ENCODE peak calls at places on chromosome 19, in six cellular contexts. U, V, C, H, Z and G are unnamed samples.

GRCh38 chr19:38713227-38713649 is 31.0 kb downstream of the CAPN12 start:
- DNase-seq in U (peak; percentile 61), Z (peak; percentile 92), C (no peak), H (peak; percentile 41), V (peak; percentile 91), G (no peak)

GRCh38 chr19:28614634-28615545 is 598.1 kb downstream of the UQCRFS1 start:
- DNase-seq in U (no peak), V (no peak), C (no peak), Z (no peak), H (no peak), G (no peak)

GRCh38 chr19:51458899-51459592 is 792 bp upstream of the SIGLEC8 start:
- DNase-seq in C (no peak), U (no peak), H (no peak), Z (no peak), V (no peak), G (no peak)

GRCh38 chr19:54158812-54159351 is 639 bp downstream of the LENG1 start:
- DNase-seq in V (no peak), U (no peak), H (no peak), C (peak; percentile 8), Z (no peak), G (no peak)

GRCh38 chr19:4172861-4173473 is 9.4 kb downstream of the SIRT6 start:
- DNase-seq in U (peak; percentile 56), V (peak; percentile 57), C (peak; percentile 89), Z (peak; percentile 74), H (peak; percentile 72), G (peak; percentile 84)

GRCh38 chr19:56612737-56613136 is 17.6 kb downstream of the ZNF71 start:
- DNase-seq in H (no peak), C (no peak), U (no peak), Z (no peak), V (no peak), G (no peak)

GRCh38 chr19:54677217-54677616 is 14.4 kb downstream of the LILRB4 start:
- DNase-seq in H (no peak), U (no peak), V (no peak), Z (no peak), C (no peak), G (no peak)

GRCh38 chr19:51586103-51586728 is 15.1 kb downstream of the ZNF175 start:
- DNase-seq in U (no peak), C (no peak), H (no peak), V (no peak), Z (no peak), G (no peak)

GRCh38 chr19:10292789-10293636 is 3.3 kb downstream of the ICAM5 start:
- DNase-seq in H (peak; percentile 14), V (no peak), U (no peak), Z (no peak), C (no peak), G (peak; percentile 52)

GRCh38 chr19:42282036-42282762 is 13.1 kb downstream of the CIC start:
- DNase-seq in Z (peak; percentile 71), H (no peak), U (peak; percentile 29), V (no peak), C (no peak), G (no peak)

GRCh38 chr19:34082289-34083077 is 89.8 kb upstream of the LSM14A start:
- DNase-seq in C (peak; percentile 27), V (no peak), U (no peak), H (no peak), Z (peak; percentile 30), G (no peak)

GRCh38 chr19:34089566-34089965 is 82.7 kb upstream of the LSM14A start:
- DNase-seq in U (no peak), Z (no peak), V (no peak), H (no peak), C (no peak), G (no peak)

GRCh38 chr19:34088292-34088691 is 84.0 kb upstream of the LSM14A start:
- DNase-seq in U (no peak), C (no peak), Z (no peak), V (no peak), H (no peak), G (no peak)

GRCh38 chr19:34085336-34085735 is 87.0 kb upstream of the LSM14A start:
- DNase-seq in C (no peak), U (no peak), V (no peak), H (no peak), Z (no peak), G (no peak)

DNA sequence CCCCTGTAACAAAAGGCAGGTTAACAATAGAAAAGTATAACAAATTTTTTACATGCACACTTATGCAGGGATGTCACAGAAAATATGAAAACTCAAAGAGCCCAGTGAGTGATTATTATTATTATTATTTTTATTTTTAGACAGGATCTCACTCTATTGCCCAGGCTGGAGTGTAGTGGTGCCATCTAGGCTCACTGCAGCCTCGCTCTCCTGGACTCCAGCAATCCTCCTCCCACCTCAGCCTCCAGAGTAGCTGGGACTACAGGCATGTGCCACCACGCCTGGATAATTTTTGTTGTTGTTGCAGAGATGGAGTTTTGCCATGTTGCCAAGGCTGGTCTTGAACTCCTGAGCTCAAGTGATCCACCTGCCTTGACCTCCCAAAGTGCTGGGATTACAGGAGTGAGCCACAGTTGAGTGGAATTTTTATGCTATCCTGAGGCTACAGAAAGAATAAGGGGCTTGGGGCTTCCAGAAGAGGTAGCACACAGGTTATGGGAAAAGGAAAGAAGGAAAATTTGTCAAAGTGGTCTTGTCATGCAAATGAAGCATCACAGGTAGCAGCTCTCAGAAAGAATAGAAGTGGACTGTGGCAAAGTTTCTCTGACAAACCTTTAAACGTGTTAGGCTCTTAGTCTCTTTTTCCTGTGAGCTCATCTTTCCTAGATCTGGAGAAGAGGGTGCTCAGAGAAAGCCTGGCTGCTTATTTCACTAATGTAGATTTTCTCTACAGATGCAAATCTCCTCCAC is 87.7 kb upstream of the LSM14A start:
- DNase-seq in Z (no peak), H (no peak), C (no peak), V (no peak), U (no peak), G (no peak)
- H3K4me3 ChIP-seq in Z (no peak overlapping the region), H (no peak overlapping the region), C (no peak overlapping the region), V (no peak overlapping the region), U (no peak overlapping the region), G (no peak overlapping the region)

GRCh38 chr19:11792942-11793341 is 5.4 kb upstream of the ZNF491 start:
- DNase-seq in C (no peak), Z (no peak), U (no peak), V (no peak), H (no peak), G (no peak)

GRCh38 chr19:11797491-11797890 is 832 bp upstream of the ZNF491 start:
- DNase-seq in U (peak; percentile 91), Z (peak; percentile 86), V (peak; percentile 91), H (peak; percentile 92), C (peak; percentile 95), G (peak; percentile 80)

DNA sequence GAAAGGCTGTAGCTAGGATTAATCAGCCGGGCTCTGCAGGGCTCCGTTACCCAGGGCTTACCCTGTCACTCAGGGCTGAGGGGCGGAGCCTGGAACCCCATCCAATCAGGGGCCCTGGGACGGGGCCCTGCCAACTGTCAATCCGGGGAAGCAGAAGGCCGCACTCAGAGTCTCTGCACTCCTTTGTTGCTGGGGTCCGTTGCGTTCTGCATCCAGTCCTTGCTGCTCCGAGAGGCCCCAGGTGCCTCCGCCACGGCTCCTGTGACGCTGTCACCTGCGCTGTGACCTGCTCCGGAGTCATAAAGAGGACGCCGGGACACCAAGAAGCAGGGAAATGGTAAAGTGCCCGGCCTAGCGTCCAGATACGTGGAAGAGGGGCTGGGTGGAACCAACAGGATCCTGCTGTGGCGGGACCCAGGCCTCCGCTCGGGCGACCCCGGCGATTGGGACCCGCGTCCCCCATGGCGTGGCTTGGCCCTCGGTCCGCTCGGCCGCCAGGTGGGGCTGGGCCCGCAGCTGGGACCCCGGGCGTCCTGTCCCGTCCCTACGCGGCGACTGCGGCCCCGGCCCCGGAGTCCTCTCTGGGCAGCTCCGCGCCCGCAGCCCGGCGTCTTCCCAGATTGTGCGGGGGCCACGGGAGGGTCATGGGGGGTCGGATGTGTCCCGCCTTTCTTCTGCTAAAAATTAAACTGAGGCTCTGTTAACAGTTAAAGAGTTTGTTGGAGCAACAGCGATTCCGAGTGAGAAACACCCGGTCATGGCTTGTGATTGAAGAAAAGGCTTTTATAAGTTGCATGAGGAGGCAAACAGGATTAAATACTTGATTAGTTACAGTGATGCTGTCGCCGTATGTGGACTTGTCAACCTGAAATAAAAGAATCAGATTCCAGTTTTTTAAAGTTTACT is at the start of gene ZNF491:
- DNase-seq in U (peak; percentile 94), Z (peak; percentile 92), C (peak; percentile 96), H (peak; percentile 96), V (peak; percentile 96), G (peak; percentile 97)
- TF ChIP-seq CTCF in U (no peak), Z (no peak), C (peak; percentile 17), H (peak; percentile 51), V (no peak), G (no peak)

DNA sequence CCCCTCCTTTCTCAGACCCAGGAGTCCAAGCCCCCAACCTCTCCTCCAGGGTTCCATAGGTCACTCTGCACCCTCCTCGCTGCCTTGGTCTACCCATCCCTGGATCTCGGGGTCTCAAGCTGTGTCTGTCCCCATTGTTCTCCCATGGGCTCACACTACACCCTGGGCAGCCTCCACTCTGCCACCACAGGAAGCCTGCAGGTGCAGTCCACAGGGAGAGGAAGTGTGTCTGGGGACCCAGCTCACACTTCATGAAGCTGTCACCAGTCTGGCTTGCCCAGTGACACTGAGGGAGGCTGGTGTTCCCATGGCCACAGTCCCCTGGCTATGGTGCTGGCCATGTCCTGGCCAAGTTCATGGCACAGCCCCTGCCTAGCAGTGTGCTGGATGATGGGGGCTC is 5.3 kb downstream of the NECTIN2 start:
- DNase-seq in Z (no peak), C (no peak), H (no peak), V (no peak), U (no peak), G (no peak)
- H3K27me3 ChIP-seq in Z (no peaks in the 10 kb centered on the region), C (no peaks in the 10 kb centered on the region), H (no peaks in the 10 kb centered on the region), V (no peaks in the 10 kb centered on the region), U (no peaks in the 10 kb centered on the region), G (no peaks in the 10 kb centered on the region)

GRCh38 chr19:1067341-1068103 is 555 bp downstream of the ARHGAP45 start:
- DNase-seq in V (no peak), U (no peak), C (no peak), H (peak; percentile 34), Z (no peak), G (no peak)

GRCh38 chr19:1065606-1066109 is 1.3 kb upstream of the ARHGAP45 start:
- DNase-seq in U (no peak), C (peak; percentile 37), Z (no peak), V (no peak), H (peak; percentile 82), G (no peak)

GRCh38 chr19:1064661-1065605 is 2.0 kb upstream of the ARHGAP45 start:
- DNase-seq in Z (no peak), U (no peak), V (peak; percentile 65), C (peak; percentile 86), H (peak; percentile 81), G (peak; percentile 87)

GRCh38 chr19:1066748-1067340 is at the start of gene ARHGAP45:
- DNase-seq in Z (no peak), V (no peak), C (no peak), H (peak; percentile 70), U (no peak), G (peak; percentile 73)

GRCh38 chr19:1066251-1066747 is 668 bp upstream of the ARHGAP45 start:
- DNase-seq in H (no peak), C (peak; percentile 84), Z (no peak), V (no peak), U (no peak), G (peak; percentile 56)
- H3K4me3 ChIP-seq in H (peak overlapping the region; percentile 41), C (peak overlapping the region; percentile 21), Z (no peak overlapping the region), V (no peak overlapping the region), U (peak overlapping the region; percentile 46), G (peak overlapping the region; percentile 69)